ENCODE peak calls at places on chromosomes 11 and 22, in seven cellular contexts. J is GM12878, F is coronary artery, Q is astrocyte of the spinal cord, L is HEK293T, O is Caco-2, V is ovary. P is an unnamed sample.
A peak's percentile ranks its signal among the peaks of the same experiment; 100 is the strongest.

GRCh38 chr22:27099896-27100295 is 442.5 kb downstream of the MIAT start:
- DNase-seq in J (no peak), F (no peak), Q (no peak), L (no peak), O (no peak), V (no peak), P (no peak)

GRCh38 chr11:1040428-1041148 is 4.1 kb upstream of the MUC6 start:
- DNase-seq in J (no peak), F (no peak), Q (no peak), L (no peak), O (no peak), V (no peak), P (no peak)

GRCh38 chr11:6594142-6594768 is 9.2 kb downstream of the RRP8 start:
- DNase-seq in J (no peak), F (peak; percentile 33), Q (no peak), L (no peak), O (no peak), V (no peak), P (no peak)

GRCh38 chr22:45296628-45297297 is 12.0 kb downstream of the UPK3A start:
- DNase-seq in J (no peak), F (no peak), Q (no peak), L (no peak), O (no peak), V (no peak), P (no peak)

GRCh38 chr11:78722786-78723185 is 148.1 kb upstream of the NARS2 start:
- DNase-seq in J (no peak), F (no peak), Q (peak; percentile 48), L (no peak), O (no peak), V (no peak), P (no peak)

GRCh38 chr11:65156926-65157325 is 13.1 kb upstream of the SPDYC start:
- DNase-seq in J (no peak), F (no peak), Q (no peak), L (no peak), O (no peak), V (no peak), P (no peak)

GRCh38 chr22:19756288-19757128 is 4.1 kb upstream of the TBX1 start:
- DNase-seq in J (no peak), F (no peak), Q (no peak), L (peak; percentile 73), O (peak; percentile 76), V (no peak), P (no peak)

GRCh38 chr11:66264893-66265292 is 3.5 kb upstream of the RAB1B start:
- DNase-seq in J (no peak), F (no peak), Q (no peak), L (peak; percentile 33), O (no peak), V (peak; percentile 54), P (no peak)

GRCh38 chr22:46737105-46737975 is 712 bp downstream of the CERK start:
- DNase-seq in J (no peak), F (no peak), Q (peak; percentile 47), L (peak; percentile 57), O (no peak), V (peak; percentile 71), P (no peak)